ENCODE peak calls at places on chromosomes 5 and 9, in six cellular contexts. F is K562, E is tibial artery, P is aorta, S is GM23248, J is breast epithelium. I is an unnamed sample. For H3K4me1 and H3K36me3, the result is how much of the 10 kb centered on the place peaks cover.

GRCh38 chr5:138468133-138468965 is 3.1 kb downstream of the EGR1 start:
- DNase-seq in F (no peak), E (no peak), P (no peak), S (peak), J (no peak), I (no peak)

GRCh38 chr5:164301136-164301535 is 795.7 kb downstream of the MAT2B start:
- DNase-seq in F (no peak), E (no peak), P (no peak), S (no peak), J (no peak), I (no peak)

GRCh38 chr9:2271426-2271825 is 256.3 kb downstream of the SMARCA2 start:
- DNase-seq in F (peak), E (no peak), P (no peak), S (peak), J (no peak), I (no peak)

GRCh38 chr9:79663878-79664277 is 92.1 kb downstream of the TLE4 start:
- DNase-seq in F (no peak), E (no peak), P (no peak), S (peak), J (no peak), I (no peak)

GRCh38 chr9:136047076-136047774 is 47.9 kb downstream of the NACC2 start:
- DNase-seq in F (no peak), E (peak), P (no peak), S (no peak), J (no peak), I (no peak)

GRCh38 chr5:149071216-149071615 is 8.4 kb upstream of the SH3TC2 start:
- DNase-seq in F (no peak), E (no peak), P (no peak), S (no peak), J (no peak), I (no peak)

GRCh38 chr5:147508711-147509040 is 1.2 kb downstream of the DPYSL3 start:
- DNase-seq in F (no peak), E (no peak), P (no peak), S (peak), J (no peak), I (no peak)

GRCh38 chr5:43702815-43703214 is 99.8 kb downstream of the NNT start:
- DNase-seq in F (no peak), E (no peak), P (no peak), S (peak), J (no peak), I (no peak)

GRCh38 chr9:109001275-109001676 is 12.0 kb downstream of the CTNNAL1 start:
- DNase-seq in F (no peak), E (no peak), P (no peak), S (peak), J (no peak), I (no peak)

GRCh38 chr5:121246971-121247370 is 604.7 kb upstream of the FTMT start:
- DNase-seq in F (no peak), E (no peak), P (no peak), S (no peak), J (no peak), I (no peak)

GRCh38 chr5:159324986-159325385 is 5.3 kb downstream of the IL12B start:
- DNase-seq in F (no peak), E (no peak), P (no peak), S (no peak), J (no peak), I (no peak)
- H3K27ac ChIP-seq in F (no peak), E (no peak), P (no peak), S (no peak), J (no peak), I (no peak)

GRCh38 chr5:13624283-13625074 is 320.0 kb downstream of the DNAH5 start:
- DNase-seq in F (no peak), E (no peak), P (no peak), S (no peak), J (no peak), I (no peak)

GRCh38 chr5:13627673-13628454 is 316.6 kb downstream of the DNAH5 start:
- DNase-seq in F (no peak), E (no peak), P (no peak), S (no peak), J (no peak), I (no peak)

GRCh38 chr5:13632676-13633075 is 311.8 kb downstream of the DNAH5 start:
- DNase-seq in F (no peak), E (no peak), P (no peak), S (peak), J (no peak), I (no peak)

GRCh38 chr5:13625616-13626198 is 318.8 kb downstream of the DNAH5 start:
- DNase-seq in F (no peak), E (no peak), P (no peak), S (peak), J (no peak), I (no peak)

DNA sequence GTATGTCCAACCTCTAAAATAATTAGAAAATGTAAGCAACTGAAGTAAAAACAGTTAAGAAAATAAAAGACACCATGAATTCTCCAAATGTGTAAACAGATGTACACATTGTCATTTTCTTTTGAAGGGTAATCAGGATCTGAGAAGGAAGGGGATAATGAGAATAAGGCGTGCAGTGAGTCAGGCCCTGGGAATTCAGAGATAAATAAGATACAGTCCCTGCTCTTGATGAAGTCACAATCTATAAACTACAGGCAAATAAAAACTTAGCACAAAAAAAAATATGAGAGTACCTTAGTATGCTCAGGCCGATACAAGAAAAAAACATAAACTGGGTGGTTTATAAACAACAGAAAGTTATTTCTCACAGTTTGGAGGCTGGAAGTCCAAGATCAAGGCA is 315.3 kb downstream of the DNAH5 start:
- DNase-seq in F (no peak), E (no peak), P (no peak), S (no peak), J (no peak), I (no peak)
- H3K4me1 ChIP-seq in F (under half), E (under half), P (under half), S (under half), J (under half), I (under half)

GRCh38 chr5:82149434-82149833 is 128.7 kb downstream of the RPS23 start:
- DNase-seq in F (no peak), E (no peak), P (no peak), S (no peak), J (no peak), I (no peak)
- H3K36me3 ChIP-seq in F (under half), E (under half), P (under half), S (under half), J (under half), I (under half)

GRCh38 chr5:150159741-150160179 is 4.1 kb upstream of the PDGFRB start:
- DNase-seq in F (peak), E (peak), P (peak), S (peak), J (no peak), I (no peak)
- H3K27ac ChIP-seq in F (no peak), E (peak), P (peak), S (peak), J (peak), I (no peak)